ENCODE peak calls at places on chromosomes 7 and 10, in eight cellular contexts. One of them, this sample, is unnamed.
A peak's percentile ranks its signal among the peaks of the same experiment; 100 is the strongest.

GRCh38 chr10:93062499-93063216 is 2.1 kb downstream of the CYP26C1 start:
- DNase-seq in fibroblast of lung: no peak
- DNase-seq in GM12878: no peak
- DNase-seq in GM23338: peak; percentile 85
- DNase-seq in GM23248: peak; percentile 70
- DNase-seq in SK-N-SH: peak; percentile 30
- DNase-seq in MM.1S: peak; percentile 65
- DNase-seq in Karpas-422: no peak
- DNase-seq in this sample: no peak

GRCh38 chr10:33732176-33733025 is 397.9 kb upstream of the NRP1 start:
- DNase-seq in fibroblast of lung: no peak
- DNase-seq in GM12878: no peak
- DNase-seq in GM23338: no peak
- DNase-seq in GM23248: no peak
- DNase-seq in SK-N-SH: no peak
- DNase-seq in MM.1S: no peak
- DNase-seq in Karpas-422: no peak
- DNase-seq in this sample: no peak

GRCh38 chr7:112193915-112194502 is 12.2 kb downstream of the DOCK4 start:
- DNase-seq in fibroblast of lung: no peak
- DNase-seq in GM12878: no peak
- DNase-seq in GM23338: no peak
- DNase-seq in GM23248: no peak
- DNase-seq in SK-N-SH: no peak
- DNase-seq in MM.1S: no peak
- DNase-seq in Karpas-422: no peak
- DNase-seq in this sample: no peak

GRCh38 chr7:57328457-57328856 is 121.5 kb upstream of the ZNF716 start:
- DNase-seq in fibroblast of lung: no peak
- DNase-seq in GM12878: no peak
- DNase-seq in GM23338: no peak
- DNase-seq in GM23248: no peak
- DNase-seq in SK-N-SH: no peak
- DNase-seq in MM.1S: no peak
- DNase-seq in Karpas-422: no peak
- DNase-seq in this sample: no peak

GRCh38 chr7:127798023-127798422 is 146.0 kb downstream of the SND1 start:
- DNase-seq in fibroblast of lung: peak; percentile 41
- DNase-seq in GM12878: no peak
- DNase-seq in GM23338: no peak
- DNase-seq in GM23248: peak; percentile 29
- DNase-seq in SK-N-SH: no peak
- DNase-seq in MM.1S: no peak
- DNase-seq in Karpas-422: no peak
- DNase-seq in this sample: no peak

GRCh38 chr10:87862644-87863101 is 660 bp downstream of the KLLN start:
- DNase-seq in fibroblast of lung: no peak
- DNase-seq in GM12878: no peak
- DNase-seq in GM23338: no peak
- DNase-seq in GM23248: peak; percentile 77
- DNase-seq in SK-N-SH: no peak
- DNase-seq in MM.1S: no peak
- DNase-seq in Karpas-422: no peak
- DNase-seq in this sample: no peak

GRCh38 chr7:106110885-106111670 is 1.0 kb downstream of the SYPL1 start:
- DNase-seq in fibroblast of lung: peak; percentile 30
- DNase-seq in GM12878: no peak
- DNase-seq in GM23338: no peak
- DNase-seq in GM23248: peak; percentile 59
- DNase-seq in SK-N-SH: no peak
- DNase-seq in MM.1S: peak; percentile 47
- DNase-seq in Karpas-422: peak; percentile 79
- DNase-seq in this sample: no peak

GRCh38 chr10:130234171-130234965 is 98.2 kb downstream of the GLRX3 start:
- DNase-seq in fibroblast of lung: no peak
- DNase-seq in GM12878: no peak
- DNase-seq in GM23338: no peak
- DNase-seq in GM23248: no peak
- DNase-seq in SK-N-SH: no peak
- DNase-seq in MM.1S: no peak
- DNase-seq in Karpas-422: no peak
- DNase-seq in this sample: no peak

GRCh38 chr7:1580422-1581030 is 10.7 kb upstream of the PSMG3 start:
- DNase-seq in fibroblast of lung: no peak
- DNase-seq in GM12878: no peak
- DNase-seq in GM23338: no peak
- DNase-seq in GM23248: no peak
- DNase-seq in SK-N-SH: no peak
- DNase-seq in MM.1S: no peak
- DNase-seq in Karpas-422: no peak
- DNase-seq in this sample: no peak

GRCh38 chr7:1575809-1576208 is 6.0 kb upstream of the PSMG3 start:
- DNase-seq in fibroblast of lung: no peak
- DNase-seq in GM12878: no peak
- DNase-seq in GM23338: no peak
- DNase-seq in GM23248: no peak
- DNase-seq in SK-N-SH: no peak
- DNase-seq in MM.1S: no peak
- DNase-seq in Karpas-422: no peak
- DNase-seq in this sample: no peak

GRCh38 chr7:1576521-1577253 is 6.9 kb upstream of the PSMG3 start:
- DNase-seq in fibroblast of lung: no peak
- DNase-seq in GM12878: no peak
- DNase-seq in GM23338: peak; percentile 96
- DNase-seq in GM23248: no peak
- DNase-seq in SK-N-SH: no peak
- DNase-seq in MM.1S: no peak
- DNase-seq in Karpas-422: no peak
- DNase-seq in this sample: no peak

GRCh38 chr7:1578513-1578912 is 8.7 kb upstream of the PSMG3 start:
- DNase-seq in fibroblast of lung: no peak
- DNase-seq in GM12878: no peak
- DNase-seq in GM23338: no peak
- DNase-seq in GM23248: no peak
- DNase-seq in SK-N-SH: no peak
- DNase-seq in MM.1S: no peak
- DNase-seq in Karpas-422: no peak
- DNase-seq in this sample: no peak

DNA sequence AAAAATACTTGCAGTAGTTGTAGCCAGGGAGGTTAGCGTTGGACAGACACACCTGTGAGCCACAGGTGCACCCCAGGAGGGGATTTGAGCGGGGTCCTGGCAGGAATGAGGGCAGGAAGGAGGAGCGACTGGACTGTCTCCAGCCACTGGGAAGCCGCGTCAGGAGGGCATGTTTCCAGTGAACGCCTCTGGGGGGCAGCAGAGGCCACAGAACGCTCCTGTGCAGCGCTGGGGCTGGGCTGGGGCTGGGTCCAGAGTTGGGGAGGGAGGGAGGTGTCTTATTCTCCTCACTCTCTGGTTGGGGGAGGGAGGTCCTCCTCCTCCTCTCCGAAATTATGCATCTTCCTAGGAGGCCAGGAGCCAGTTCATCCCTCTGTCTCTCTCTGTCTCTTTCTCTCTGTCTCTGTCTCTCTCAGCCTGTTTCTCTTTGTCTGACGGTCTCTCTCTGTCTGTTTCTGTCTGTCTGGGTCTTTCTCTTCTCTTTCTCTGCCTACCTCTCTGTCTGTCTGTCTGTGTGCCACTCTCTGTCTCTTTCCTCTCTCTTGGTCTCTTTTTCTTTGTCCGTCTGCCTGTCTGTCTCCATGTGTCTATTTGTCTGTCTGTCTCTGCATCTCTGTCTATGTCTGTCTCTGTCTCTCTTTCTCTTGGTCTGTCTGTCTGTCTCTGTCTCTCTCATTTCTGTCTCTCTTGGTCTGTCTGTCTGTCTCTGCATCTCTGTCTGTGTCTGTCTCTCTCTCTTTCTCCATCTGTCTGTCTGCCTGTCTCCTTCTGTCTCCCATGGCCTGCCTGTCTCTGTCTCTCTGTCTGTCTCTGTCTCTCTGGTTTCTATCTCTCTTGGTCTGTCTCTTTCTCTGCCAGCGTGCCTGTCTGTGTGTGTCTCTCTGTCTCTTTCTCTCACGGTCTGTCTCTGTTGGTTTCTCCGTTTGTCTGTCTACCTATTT is 9.9 kb upstream of the PSMG3 start:
- DNase-seq in fibroblast of lung: peak; percentile 33
- DNase-seq in GM12878: no peak
- DNase-seq in GM23338: peak; percentile 92
- DNase-seq in GM23248: peak; percentile 79
- DNase-seq in SK-N-SH: peak; percentile 93
- DNase-seq in MM.1S: peak; percentile 51
- DNase-seq in Karpas-422: peak; percentile 85
- DNase-seq in this sample: no peak
- H3K4me2 ChIP-seq in fibroblast of lung: no peak overlapping the region
- H3K4me2 ChIP-seq in GM12878: no peak overlapping the region
- H3K4me2 ChIP-seq in GM23338: peak overlapping the region; percentile 48
- H3K4me2 ChIP-seq in GM23248: no peak overlapping the region
- H3K4me2 ChIP-seq in SK-N-SH: no peak overlapping the region
- H3K4me2 ChIP-seq in MM.1S: peak overlapping the region; percentile 23
- H3K4me2 ChIP-seq in Karpas-422: no peak overlapping the region
- H3K4me2 ChIP-seq in this sample: no peak overlapping the region

DNA sequence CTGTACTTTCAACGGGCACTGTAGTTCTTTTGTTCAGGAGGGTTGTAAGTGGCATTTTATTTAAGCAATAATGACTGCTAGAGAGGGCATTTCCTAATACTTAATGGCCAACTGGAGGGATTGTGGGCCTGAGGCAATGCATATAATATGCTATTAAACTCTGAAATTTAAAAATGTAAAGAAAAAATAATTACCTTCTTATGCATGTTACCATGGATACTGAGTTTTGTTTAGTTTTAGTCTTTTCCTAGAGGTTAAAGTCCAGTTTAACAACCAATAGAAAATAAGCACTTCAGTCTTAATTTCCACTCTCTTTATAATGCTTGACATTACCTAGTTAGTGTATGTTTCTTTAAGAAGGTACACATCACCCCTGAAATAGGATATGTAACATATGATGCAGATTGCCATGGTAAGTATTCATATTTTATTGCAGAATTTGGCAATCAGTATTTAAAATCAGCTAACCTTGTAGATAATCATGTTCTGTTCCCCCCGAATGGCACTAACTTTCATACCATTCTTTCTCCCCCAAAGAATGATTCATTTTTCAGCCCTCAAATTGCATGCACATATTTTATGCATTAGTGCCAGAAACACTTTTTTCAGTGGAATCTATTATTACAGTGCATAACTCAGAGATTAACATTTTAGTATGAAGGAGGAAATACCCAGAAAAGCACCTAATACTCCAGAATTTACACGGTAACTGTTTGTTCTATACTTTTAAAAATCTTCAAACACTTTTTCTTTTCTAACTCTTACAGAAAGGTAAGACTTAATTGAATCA is 90.3 kb upstream of the ZNF438 start:
- DNase-seq in fibroblast of lung: peak; percentile 75
- DNase-seq in GM12878: no peak
- DNase-seq in GM23338: no peak
- DNase-seq in GM23248: peak; percentile 66
- DNase-seq in SK-N-SH: no peak
- DNase-seq in MM.1S: no peak
- DNase-seq in Karpas-422: no peak
- DNase-seq in this sample: no peak
- H2AFZ ChIP-seq in fibroblast of lung: no peak overlapping the region
- H2AFZ ChIP-seq in GM12878: no peak overlapping the region
- H2AFZ ChIP-seq in GM23338: no peak overlapping the region
- H2AFZ ChIP-seq in GM23248: peak overlapping the region; percentile 37
- H2AFZ ChIP-seq in SK-N-SH: no peak overlapping the region
- H2AFZ ChIP-seq in MM.1S: no peak overlapping the region
- H2AFZ ChIP-seq in Karpas-422: no peak overlapping the region
- H2AFZ ChIP-seq in this sample: no peak overlapping the region

GRCh38 chr10:24961582-24961981 is 9.2 kb upstream of the PRTFDC1 start:
- DNase-seq in fibroblast of lung: no peak
- DNase-seq in GM12878: no peak
- DNase-seq in GM23338: no peak
- DNase-seq in GM23248: no peak
- DNase-seq in SK-N-SH: no peak
- DNase-seq in MM.1S: no peak
- DNase-seq in Karpas-422: no peak
- DNase-seq in this sample: no peak

GRCh38 chr10:24963646-24964045 is 11.2 kb upstream of the PRTFDC1 start:
- DNase-seq in fibroblast of lung: peak; percentile 44
- DNase-seq in GM12878: no peak
- DNase-seq in GM23338: no peak
- DNase-seq in GM23248: no peak
- DNase-seq in SK-N-SH: no peak
- DNase-seq in MM.1S: no peak
- DNase-seq in Karpas-422: no peak
- DNase-seq in this sample: no peak

GRCh38 chr10:24965051-24965450 is 12.6 kb upstream of the PRTFDC1 start:
- DNase-seq in fibroblast of lung: no peak
- DNase-seq in GM12878: no peak
- DNase-seq in GM23338: no peak
- DNase-seq in GM23248: no peak
- DNase-seq in SK-N-SH: no peak
- DNase-seq in MM.1S: no peak
- DNase-seq in Karpas-422: no peak
- DNase-seq in this sample: no peak

GRCh38 chr10:24966962-24967361 is 14.6 kb upstream of the PRTFDC1 start:
- DNase-seq in fibroblast of lung: no peak
- DNase-seq in GM12878: no peak
- DNase-seq in GM23338: no peak
- DNase-seq in GM23248: no peak
- DNase-seq in SK-N-SH: no peak
- DNase-seq in MM.1S: no peak
- DNase-seq in Karpas-422: no peak
- DNase-seq in this sample: no peak

GRCh38 chr10:24962998-24963397 is 10.6 kb upstream of the PRTFDC1 start:
- DNase-seq in fibroblast of lung: peak; percentile 82
- DNase-seq in GM12878: no peak
- DNase-seq in GM23338: no peak
- DNase-seq in GM23248: peak; percentile 43
- DNase-seq in SK-N-SH: no peak
- DNase-seq in MM.1S: no peak
- DNase-seq in Karpas-422: no peak
- DNase-seq in this sample: peak; percentile 46
- H3K4me2 ChIP-seq in fibroblast of lung: no peak overlapping the region
- H3K4me2 ChIP-seq in GM12878: no peak overlapping the region
- H3K4me2 ChIP-seq in GM23338: no peak overlapping the region
- H3K4me2 ChIP-seq in GM23248: no peak overlapping the region
- H3K4me2 ChIP-seq in SK-N-SH: no peak overlapping the region
- H3K4me2 ChIP-seq in MM.1S: no peak overlapping the region
- H3K4me2 ChIP-seq in Karpas-422: no peak overlapping the region
- H3K4me2 ChIP-seq in this sample: peak overlapping the region; percentile 6

GRCh38 chr7:26880852-26881251 is 16.5 kb upstream of the SKAP2 start:
- DNase-seq in fibroblast of lung: no peak
- DNase-seq in GM12878: no peak
- DNase-seq in GM23338: no peak
- DNase-seq in GM23248: peak; percentile 6
- DNase-seq in SK-N-SH: no peak
- DNase-seq in MM.1S: no peak
- DNase-seq in Karpas-422: no peak
- DNase-seq in this sample: no peak
- H2AFZ ChIP-seq in fibroblast of lung: no peak overlapping the region
- H2AFZ ChIP-seq in GM12878: no peak overlapping the region
- H2AFZ ChIP-seq in GM23338: no peak overlapping the region
- H2AFZ ChIP-seq in GM23248: no peak overlapping the region
- H2AFZ ChIP-seq in SK-N-SH: no peak overlapping the region
- H2AFZ ChIP-seq in MM.1S: no peak overlapping the region
- H2AFZ ChIP-seq in Karpas-422: no peak overlapping the region
- H2AFZ ChIP-seq in this sample: no peak overlapping the region